ENCODE peak calls at places on chromosomes 12 and 14, in four cellular contexts. V is IMR-90, W is H1, K is H9. E is an unnamed sample.

GRCh38 chr12:50057000-50057841 is at the start of gene ASIC1:
- DNase-seq in V (peak; percentile 67), W (no peak), K (peak; percentile 77), E (peak; percentile 69)

GRCh38 chr12:18895946-18896345 is 158.0 kb downstream of the CAPZA3 start:
- DNase-seq in V (no peak), W (peak; percentile 46), K (peak; percentile 80), E (peak; percentile 90)

GRCh38 chr14:103995876-103996275 is 53.5 kb upstream of the RD3L start:
- DNase-seq in V (no peak), W (no peak), K (no peak), E (no peak)

GRCh38 chr12:67920432-67920831 is 68.8 kb upstream of the IFNG-AS1 start:
- DNase-seq in V (no peak), W (no peak), K (no peak), E (no peak)

GRCh38 chr14:80100681-80101080 is 110.6 kb downstream of the DIO2 start:
- DNase-seq in V (no peak), W (no peak), K (no peak), E (no peak)

GRCh38 chr14:50736932-50737419 is 68.9 kb upstream of the SAV1 start:
- DNase-seq in V (no peak), W (no peak), K (no peak), E (peak; percentile 7)

GRCh38 chr12:42296503-42297109 is 29.3 kb downstream of the ZCRB1 start:
- DNase-seq in V (no peak), W (no peak), K (no peak), E (peak; percentile 39)

GRCh38 chr12:96233941-96234461 is 39.8 kb downstream of the ELK3 start:
- DNase-seq in V (peak; percentile 95), W (no peak), K (no peak), E (no peak)

GRCh38 chr14:104806625-104807465 is 5.9 kb downstream of the ZBTB42 start:
- DNase-seq in V (no peak), W (no peak), K (no peak), E (no peak)

GRCh38 chr14:50338547-50338946 is 26.4 kb downstream of the DMAC2L start:
- DNase-seq in V (no peak), W (no peak), K (no peak), E (no peak)

GRCh38 chr14:61486930-61487495 is 165.6 kb downstream of the PRKCH start:
- DNase-seq in V (no peak), W (no peak), K (no peak), E (no peak)

GRCh38 chr12:67853204-67853603 is 136.0 kb upstream of the IFNG-AS1 start:
- DNase-seq in V (peak; percentile 35), W (no peak), K (no peak), E (no peak)

GRCh38 chr14:105144666-105145380 is 23.8 kb downstream of the JAG2 start:
- DNase-seq in V (no peak), W (no peak), K (peak; percentile 26), E (no peak)

GRCh38 chr12:45192041-45192695 is 23.7 kb upstream of the ANO6 start:
- DNase-seq in V (peak; percentile 73), W (no peak), K (no peak), E (peak; percentile 98)

GRCh38 chr14:31510222-31510621 is 22.4 kb upstream of the GPR33 start:
- DNase-seq in V (peak; percentile 10), W (no peak), K (no peak), E (peak; percentile 13)

GRCh38 chr12:77734489-77734888 is 96.2 kb upstream of the NAV3 start:
- DNase-seq in V (peak; percentile 38), W (no peak), K (no peak), E (no peak)

GRCh38 chr14:77436042-77436441 is 12.7 kb upstream of the NOXRED1 start:
- DNase-seq in V (no peak), W (no peak), K (no peak), E (no peak)

GRCh38 chr14:28652782-28653181 is 113.8 kb upstream of the FOXG1 start:
- DNase-seq in V (peak; percentile 20), W (no peak), K (no peak), E (no peak)

GRCh38 chr14:72443991-72444431 is 449.9 kb downstream of the DPF3 start:
- DNase-seq in V (no peak), W (no peak), K (no peak), E (no peak)

GRCh38 chr12:45075575-45076282 is 24.8 kb upstream of the DBX2 start:
- DNase-seq in V (no peak), W (no peak), K (no peak), E (no peak)

GRCh38 chr12:53217049-53217929 is 10.2 kb upstream of the ITGB7 start:
- DNase-seq in V (no peak), W (no peak), K (peak; percentile 88), E (peak; percentile 80)

GRCh38 chr14:77674931-77675330 is 32.9 kb downstream of the ALKBH1 start:
- DNase-seq in V (no peak), W (no peak), K (no peak), E (no peak)

GRCh38 chr12:102659200-102659911 is 179.0 kb upstream of the IGF1 start:
- DNase-seq in V (no peak), W (no peak), K (no peak), E (peak; percentile 19)

DNA sequence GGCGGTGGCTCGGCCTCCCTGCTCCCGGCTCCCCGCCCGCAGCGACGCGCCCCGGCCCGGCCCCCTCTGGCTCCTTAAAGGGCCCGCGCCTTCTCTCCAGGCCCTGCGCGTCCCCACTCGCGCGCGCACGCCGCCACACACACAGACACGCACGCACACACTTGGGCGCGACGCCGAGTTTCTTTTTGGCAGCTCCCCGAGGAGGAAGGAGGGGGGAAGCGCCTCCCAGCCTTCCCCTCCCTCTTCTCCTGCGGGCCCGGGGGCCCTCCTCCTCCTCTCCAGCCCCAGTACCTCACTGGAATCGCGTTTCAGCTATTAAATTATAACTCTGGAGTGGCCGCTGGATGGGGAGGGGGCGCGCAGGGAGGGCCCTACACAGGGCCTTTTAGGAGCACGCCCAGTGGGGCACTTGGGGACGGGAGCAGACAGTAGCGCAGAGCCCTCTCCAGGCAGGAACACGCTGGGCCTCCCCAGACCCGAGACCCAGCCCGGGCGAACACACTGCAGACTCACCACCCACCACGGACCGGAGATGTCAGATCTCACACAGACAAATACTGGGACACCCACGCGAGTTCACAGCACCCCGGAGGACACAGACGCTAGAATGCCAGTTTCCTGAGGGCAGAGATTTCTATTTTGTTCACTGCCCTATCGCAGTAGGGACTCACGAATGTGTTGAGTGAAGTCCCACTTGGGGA is 411 bp upstream of the NCOR2 start:
- DNase-seq in V (peak; percentile 94), W (no peak), K (peak; percentile 75), E (peak; percentile 75)
- H3K56ac ChIP-seq in V (peak overlapping the region; percentile 67), W (peak overlapping the region; percentile 43), K (no peak overlapping the region), E (peak overlapping the region; percentile 88)

GRCh38 chr12:114685320-114685781 is 1.4 kb upstream of the TBX3 start:
- DNase-seq in V (no peak), W (no peak), K (peak; percentile 50), E (peak; percentile 90)

GRCh38 chr12:114687802-114688201 is 3.8 kb upstream of the TBX3 start:
- DNase-seq in V (no peak), W (no peak), K (no peak), E (peak; percentile 68)

GRCh38 chr12:114687269-114687605 is 3.3 kb upstream of the TBX3 start:
- DNase-seq in V (no peak), W (no peak), K (no peak), E (no peak)

GRCh38 chr12:114685869-114686268 is 1.9 kb upstream of the TBX3 start:
- DNase-seq in V (peak; percentile 71), W (no peak), K (peak; percentile 53), E (peak; percentile 92)

DNA sequence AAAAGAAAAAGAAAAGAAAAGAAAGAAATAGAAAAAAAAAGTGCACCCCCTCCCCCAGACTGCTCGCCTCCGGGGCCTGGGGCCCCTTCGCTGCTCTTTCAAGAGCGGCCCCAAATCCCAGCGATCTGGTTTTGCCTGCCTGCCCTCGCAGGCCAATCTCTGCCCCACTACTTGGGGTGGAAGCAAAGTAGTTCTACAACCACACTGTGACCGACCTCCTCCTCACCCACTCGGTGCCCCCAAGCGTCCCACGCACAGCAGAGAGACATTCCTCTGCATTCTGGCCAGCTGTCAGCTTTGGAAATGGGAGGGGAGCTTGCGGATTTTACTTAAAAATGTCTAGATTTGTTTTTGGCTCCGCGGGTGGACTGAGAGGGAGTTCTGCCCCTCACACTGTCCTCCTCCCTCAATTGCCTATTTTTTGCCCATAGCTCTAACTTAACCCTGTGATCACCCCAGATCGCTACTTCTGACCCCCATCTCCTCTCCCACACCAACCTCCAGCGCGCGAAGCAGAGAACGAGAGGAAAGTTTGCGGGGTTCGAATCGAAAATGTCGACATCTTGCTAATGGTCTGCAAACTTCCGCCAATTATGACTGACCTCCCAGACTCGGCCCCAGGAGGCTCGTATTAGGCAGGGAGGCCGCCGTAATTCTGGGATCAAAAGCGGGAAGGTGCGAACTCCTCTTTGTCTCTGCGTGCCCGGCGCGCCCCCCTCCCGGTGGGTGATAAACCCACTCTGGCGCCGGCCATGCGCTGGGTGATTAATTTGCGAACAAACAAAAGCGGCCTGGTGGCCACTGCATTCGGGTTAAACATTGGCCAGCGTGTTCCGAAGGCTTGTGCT is 2.7 kb upstream of the TBX3 start:
- DNase-seq in V (no peak), W (no peak), K (peak; percentile 52), E (peak; percentile 82)
- H3K4me2 ChIP-seq in V (peak overlapping the region; percentile 72), W (peak overlapping the region; percentile 41), K (no peak overlapping the region), E (peak overlapping the region; percentile 64)

GRCh38 chr12:123951467-123951866 is 21.2 kb downstream of the CCDC92 start:
- DNase-seq in V (no peak), W (no peak), K (peak; percentile 12), E (no peak)

GRCh38 chr12:123952037-123952436 is 20.6 kb downstream of the CCDC92 start:
- DNase-seq in V (peak; percentile 62), W (no peak), K (no peak), E (no peak)

GRCh38 chr12:123957191-123957590 is 15.4 kb downstream of the CCDC92 start:
- DNase-seq in V (no peak), W (no peak), K (no peak), E (no peak)

GRCh38 chr12:123956249-123956648 is 16.4 kb downstream of the CCDC92 start:
- DNase-seq in V (no peak), W (no peak), K (no peak), E (no peak)

DNA sequence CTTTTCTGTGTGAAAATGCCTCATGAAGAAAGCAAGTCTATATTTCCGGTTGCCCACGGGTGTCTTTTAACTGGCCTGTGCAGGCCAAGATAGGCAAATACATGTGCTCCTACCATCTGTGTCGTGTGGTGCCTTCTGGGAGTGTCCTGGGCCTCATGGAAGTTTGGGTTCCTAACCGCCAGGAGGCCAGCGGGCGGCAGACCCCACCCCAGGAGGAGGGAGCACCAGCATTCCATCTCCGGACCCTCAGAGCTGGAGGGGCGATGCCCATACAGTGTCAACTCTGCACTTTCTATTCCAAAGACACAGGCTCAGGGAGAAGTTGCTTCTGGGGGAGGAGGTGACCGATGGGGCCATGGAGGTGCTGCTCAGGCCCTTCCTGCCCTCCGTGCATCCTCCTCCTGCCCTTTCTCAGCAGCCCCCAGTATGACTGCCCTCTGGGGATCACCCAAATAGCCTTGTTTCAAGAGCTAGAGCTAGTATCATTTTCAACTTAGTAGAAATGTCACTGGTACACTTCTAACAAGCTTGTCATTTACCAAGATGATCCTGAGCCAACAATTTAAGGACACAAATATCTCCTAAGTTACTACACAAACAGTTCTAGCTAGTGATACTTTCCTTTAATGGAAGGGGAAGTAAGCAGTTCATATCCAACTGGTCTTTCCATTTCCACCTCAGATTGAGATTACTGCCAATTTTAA is 17.8 kb downstream of the CCDC92 start:
- DNase-seq in V (no peak), W (no peak), K (no peak), E (no peak)
- H2AK5ac ChIP-seq in V (no peak overlapping the region), W (no peak overlapping the region), K (no peak overlapping the region), E (no peak overlapping the region)

GRCh38 chr14:85852900-85853299 is 323.0 kb downstream of the FLRT2 start:
- DNase-seq in V (no peak), W (no peak), K (no peak), E (peak; percentile 5)
- H3K56ac ChIP-seq in V (no peak overlapping the region), W (no peak overlapping the region), K (no peak overlapping the region), E (no peak overlapping the region)

GRCh38 chr12:112025808-112026375 is 12.7 kb downstream of the ERP29 start:
- DNase-seq in V (no peak), W (no peak), K (no peak), E (peak; percentile 49)
- H3K4me2 ChIP-seq in V (no peak overlapping the region), W (no peak overlapping the region), K (no peak overlapping the region), E (no peak overlapping the region)